ENCODE peak calls at places on chromosome X, in four cellular contexts. E is ovary, X is heart right ventricle, F is AG10803. S is an unnamed sample.

GRCh38 chrX:106897259-106897658 is 5.9 kb downstream of the RIPPLY1 start:
- DNase-seq in E (no peak), X (no peak), F (peak), S (no peak)

GRCh38 chrX:95029571-95029970 is 1355.6 kb downstream of the FAM133A start:
- DNase-seq in E (no peak), X (no peak), F (no peak), S (no peak)

GRCh38 chrX:82384401-82384800 is 1123.7 kb upstream of the POU3F4 start:
- DNase-seq in E (no peak), X (no peak), F (no peak), S (no peak)

GRCh38 chrX:18873189-18873791 is 110.6 kb downstream of the PHKA2 start:
- DNase-seq in E (no peak), X (peak), F (peak), S (no peak)

GRCh38 chrX:115650916-115651315 is 89.9 kb downstream of the PLS3 start:
- DNase-seq in E (peak), X (no peak), F (peak), S (no peak)

GRCh38 chrX:9131066-9131465 is 97.1 kb upstream of the FAM9B start:
- DNase-seq in E (no peak), X (no peak), F (no peak), S (no peak)

GRCh38 chrX:36160056-36160455 is 240.5 kb downstream of the CFAP47 start:
- DNase-seq in E (no peak), X (no peak), F (no peak), S (no peak)

GRCh38 chrX:126985960-126986359 is 166.4 kb downstream of the PRR32 start:
- DNase-seq in E (no peak), X (no peak), F (no peak), S (no peak)

GRCh38 chrX:133685806-133686205 is 270.5 kb upstream of the GPC4 start:
- DNase-seq in E (no peak), X (peak), F (no peak), S (no peak)

DNA sequence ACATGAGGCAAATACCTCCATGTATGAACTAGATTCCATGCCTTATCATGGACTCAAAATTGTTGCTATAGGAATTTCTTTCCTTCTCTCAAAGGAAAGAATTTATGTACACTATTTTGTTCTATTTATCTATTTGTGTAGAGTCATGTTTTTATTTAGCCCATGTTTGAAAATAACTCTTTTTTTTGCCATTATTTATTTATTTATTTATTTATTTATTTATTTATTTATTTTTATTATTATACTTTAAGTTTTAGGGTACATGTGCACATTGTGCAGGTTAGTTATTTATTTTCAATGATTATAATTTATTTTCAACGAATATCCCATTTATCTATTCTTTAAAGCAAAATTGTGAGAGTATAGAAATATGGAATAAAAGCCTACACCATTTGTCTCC is 177.9 kb downstream of the MAGEE1 start:
- DNase-seq in E (no peak), X (no peak), F (no peak), S (no peak)
- TF ChIP-seq CTCF in E (no peak), X (no peak), F (no peak), S (no peak)

GRCh38 chrX:87583679-87584078 is 66.1 kb downstream of the KLHL4 start:
- DNase-seq in E (no peak), X (no peak), F (no peak), S (peak)

GRCh38 chrX:87580862-87581261 is 63.3 kb downstream of the KLHL4 start:
- DNase-seq in E (no peak), X (no peak), F (no peak), S (no peak)

GRCh38 chrX:87582453-87582852 is 64.9 kb downstream of the KLHL4 start:
- DNase-seq in E (no peak), X (no peak), F (no peak), S (no peak)

DNA sequence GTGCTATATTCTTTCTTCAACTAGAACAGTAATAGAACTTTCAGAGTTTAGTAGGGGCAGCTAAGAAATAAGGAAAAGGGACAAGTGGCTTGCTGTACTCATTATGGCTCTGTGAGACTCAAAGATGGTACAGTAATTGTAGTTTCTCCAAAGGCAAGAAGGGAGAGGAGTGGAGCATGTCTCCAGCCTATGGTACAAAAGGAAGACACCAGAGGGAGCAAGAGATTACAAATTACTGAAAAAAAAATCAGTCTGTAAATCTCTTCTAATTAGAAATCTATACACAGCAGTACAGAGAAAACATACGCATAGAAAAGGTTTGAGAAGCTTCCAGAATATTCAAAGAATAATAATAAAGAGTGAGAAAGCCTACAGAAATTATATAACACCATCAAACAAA is 61.4 kb downstream of the KLHL4 start:
- DNase-seq in E (no peak), X (no peak), F (no peak), S (no peak)
- TF ChIP-seq CTCF in E (no peak), X (no peak), F (no peak), S (no peak)

DNA sequence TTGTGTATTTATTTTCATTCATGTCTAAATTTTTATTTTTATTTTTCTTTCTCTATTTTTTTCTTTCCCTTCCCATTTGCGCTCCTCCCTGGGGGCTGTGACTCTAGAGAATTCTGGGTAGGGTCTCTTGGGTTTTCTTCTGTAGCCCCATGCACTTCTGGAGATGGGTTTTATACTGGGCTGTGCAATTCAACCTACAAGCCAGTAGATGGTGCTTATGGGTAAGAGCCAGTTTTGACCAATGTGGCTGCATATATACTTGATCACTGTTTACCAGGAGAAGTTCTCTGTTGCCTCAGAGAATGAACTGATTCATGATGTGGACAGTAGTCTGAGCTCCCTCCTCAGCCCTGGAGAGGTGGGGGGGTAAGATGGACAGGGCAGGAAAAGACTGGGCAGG is 614.6 kb downstream of the PCDH19 start:
- DNase-seq in E (no peak), X (no peak), F (no peak), S (no peak)
- TF ChIP-seq CTCF in E (no peak), X (no peak), F (no peak), S (no peak)

GRCh38 chrX:97405031-97405685 is 521.5 kb downstream of the RPA4 start:
- DNase-seq in E (no peak), X (no peak), F (no peak), S (no peak)
- TF ChIP-seq CTCF in E (no peak), X (no peak), F (no peak), S (no peak)

GRCh38 chrX:110847334-110847733 is 51.7 kb upstream of the CHRDL1 start:
- DNase-seq in E (no peak), X (no peak), F (peak), S (no peak)
- TF ChIP-seq CTCF in E (peak), X (peak), F (peak), S (peak)

DNA sequence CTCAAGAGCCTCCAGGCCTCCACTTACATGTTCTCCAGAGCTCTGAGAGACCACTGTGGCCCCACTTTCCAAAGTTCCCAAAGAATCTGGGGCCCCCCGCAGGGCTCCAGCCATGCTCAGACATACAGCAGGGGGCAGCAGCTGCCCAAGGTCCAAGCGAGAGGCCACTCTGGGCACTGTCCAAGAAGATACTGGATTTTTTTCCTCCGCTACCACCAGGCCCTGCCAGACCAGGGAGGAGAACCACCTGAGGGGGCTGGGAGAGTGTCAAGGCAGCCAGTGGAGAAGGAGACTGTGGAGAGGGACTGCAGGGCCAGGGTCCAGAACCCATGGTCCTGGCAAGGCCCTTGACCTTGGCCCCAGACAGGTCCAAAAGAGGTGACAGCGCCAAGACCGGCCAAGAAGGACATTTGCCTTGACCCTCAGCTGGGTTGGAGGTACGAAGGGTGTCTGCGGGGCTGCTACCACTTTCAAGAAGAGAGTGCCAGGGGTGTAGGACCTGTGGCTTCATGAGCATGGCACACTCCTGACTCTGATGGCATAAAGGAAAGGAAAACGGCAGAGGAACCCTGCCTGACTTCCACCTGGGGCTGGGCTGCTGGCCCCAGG is 5.3 kb downstream of the EMD start:
- DNase-seq in E (peak), X (peak), F (no peak), S (no peak)
- TF ChIP-seq CTCF in E (peak), X (peak), F (peak), S (no peak)

DNA sequence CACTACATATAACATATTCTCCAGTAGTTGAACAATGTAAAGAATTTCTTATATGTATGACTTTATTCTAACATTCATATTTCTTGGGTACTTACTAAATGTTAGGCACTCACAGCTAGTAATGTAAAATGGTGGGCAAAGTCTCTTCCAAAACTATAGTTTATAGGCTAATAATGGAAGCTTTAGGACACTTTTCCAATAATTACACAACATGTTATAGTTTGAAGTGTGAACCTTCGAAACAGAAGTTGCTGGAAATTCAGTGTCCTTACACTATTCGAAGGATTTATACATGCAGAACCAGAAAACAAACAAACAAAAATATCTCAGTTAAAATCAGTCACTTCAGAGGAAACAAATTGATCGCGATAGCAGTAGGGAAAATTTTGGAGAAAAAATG is 212.6 kb downstream of the DMD start:
- DNase-seq in E (no peak), X (no peak), F (no peak), S (no peak)
- TF ChIP-seq CTCF in E (no peak), X (no peak), F (no peak), S (no peak)